ENCODE peak calls at places on chromosome 7, in eight cellular contexts. H, V, B, X, E, Y, P and F are unnamed samples.
A peak's percentile ranks its signal among the peaks of the same experiment; 100 is the strongest.

GRCh38 chr7:42952328-42952727 is 20.2 kb downstream of the MRPL32 start:
- DNase-seq in H (no peak), V (no peak), B (no peak), X (no peak), E (no peak), Y (no peak), P (no peak), F (no peak)

GRCh38 chr7:143372070-143372469 is 9.1 kb upstream of the ZYX start:
- DNase-seq in H (no peak), V (peak; percentile 32), B (peak; percentile 96), X (peak; percentile 37), E (no peak), Y (no peak), P (peak; percentile 54), F (peak; percentile 86)

GRCh38 chr7:28725911-28726310 is 232.2 kb downstream of the TRIL start:
- DNase-seq in H (no peak), V (no peak), B (no peak), X (no peak), E (no peak), Y (no peak), P (no peak), F (peak; percentile 69)

GRCh38 chr7:150357277-150357676 is 11.3 kb upstream of the REPIN1 start:
- DNase-seq in H (no peak), V (peak; percentile 54), B (no peak), X (no peak), E (no peak), Y (peak; percentile 55), P (peak; percentile 68), F (no peak)

GRCh38 chr7:152106990-152107389 is 81.5 kb downstream of the GALNT11 start:
- DNase-seq in H (no peak), V (no peak), B (no peak), X (no peak), E (no peak), Y (no peak), P (no peak), F (no peak)

GRCh38 chr7:28103984-28104628 is 76.5 kb downstream of the JAZF1 start:
- DNase-seq in H (no peak), V (no peak), B (peak; percentile 25), X (no peak), E (no peak), Y (no peak), P (no peak), F (peak; percentile 19)

GRCh38 chr7:39357648-39358047 is 208.6 kb upstream of the YAE1 start:
- DNase-seq in H (no peak), V (no peak), B (no peak), X (no peak), E (no peak), Y (no peak), P (no peak), F (no peak)

GRCh38 chr7:28686418-28686800 is 271.7 kb downstream of the TRIL start:
- DNase-seq in H (no peak), V (no peak), B (peak; percentile 69), X (no peak), E (no peak), Y (no peak), P (no peak), F (peak; percentile 78)

GRCh38 chr7:17005277-17005676 is 123.5 kb upstream of the AGR3 start:
- DNase-seq in H (no peak), V (no peak), B (no peak), X (no peak), E (no peak), Y (no peak), P (no peak), F (no peak)

GRCh38 chr7:152522551-152522950 is 86.7 kb upstream of the KMT2C start:
- DNase-seq in H (no peak), V (no peak), B (no peak), X (peak; percentile 37), E (no peak), Y (no peak), P (no peak), F (no peak)

GRCh38 chr7:39547336-39547735 is 18.9 kb upstream of the YAE1 start:
- DNase-seq in H (no peak), V (no peak), B (no peak), X (no peak), E (no peak), Y (no peak), P (no peak), F (no peak)

GRCh38 chr7:31407277-31407676 is 66.8 kb upstream of the NEUROD6 start:
- DNase-seq in H (no peak), V (no peak), B (no peak), X (no peak), E (no peak), Y (no peak), P (no peak), F (no peak)

GRCh38 chr7:2936301-2936700 is 92.2 kb upstream of the GNA12 start:
- DNase-seq in H (no peak), V (no peak), B (no peak), X (no peak), E (no peak), Y (no peak), P (no peak), F (no peak)

GRCh38 chr7:71442492-71443196 is 310.7 kb downstream of the GALNT17 start:
- DNase-seq in H (no peak), V (no peak), B (no peak), X (no peak), E (no peak), Y (no peak), P (no peak), F (no peak)

GRCh38 chr7:117673839-117674238 is 194.0 kb downstream of the CFTR start:
- DNase-seq in H (no peak), V (no peak), B (peak; percentile 37), X (no peak), E (no peak), Y (no peak), P (no peak), F (peak; percentile 37)

GRCh38 chr7:20307119-20307518 is 23.6 kb upstream of the ITGB8 start:
- DNase-seq in H (no peak), V (no peak), B (no peak), X (no peak), E (no peak), Y (no peak), P (no peak), F (no peak)

GRCh38 chr7:229184-229964 is 37.0 kb downstream of the FAM20C start:
- DNase-seq in H (peak; percentile 86), V (no peak), B (no peak), X (no peak), E (no peak), Y (no peak), P (no peak), F (no peak)

GRCh38 chr7:106022193-106022821 is 59.2 kb downstream of the CDHR3 start:
- DNase-seq in H (no peak), V (peak; percentile 76), B (no peak), X (no peak), E (no peak), Y (no peak), P (peak; percentile 77), F (peak; percentile 35)

GRCh38 chr7:73622909-73623797 is 1.2 kb downstream of the MLXIPL start:
- DNase-seq in H (no peak), V (no peak), B (no peak), X (no peak), E (no peak), Y (no peak), P (no peak), F (no peak)

GRCh38 chr7:5620459-5620881 is 161.0 kb downstream of the RNF216 start:
- DNase-seq in H (no peak), V (no peak), B (no peak), X (no peak), E (no peak), Y (no peak), P (no peak), F (no peak)

GRCh38 chr7:94154858-94155257 is 150.7 kb upstream of the BET1 start:
- DNase-seq in H (no peak), V (no peak), B (no peak), X (no peak), E (no peak), Y (no peak), P (no peak), F (no peak)

GRCh38 chr7:2915023-2915422 is 70.9 kb upstream of the GNA12 start:
- DNase-seq in H (no peak), V (no peak), B (no peak), X (no peak), E (no peak), Y (no peak), P (no peak), F (no peak)